ENCODE peak calls at places on chromosomes 2 and 18, in five cellular contexts. One of them, this sample, is unnamed.

GRCh38 chr2:189574793-189575475 is 5.7 kb downstream of the SLC40A1 start:
- DNase-seq in MV-4-11: no peak
- DNase-seq in foreskin fibroblast: no peak
- DNase-seq in amniotic epithelial cell: no peak
- DNase-seq in fibroblast of the conjunctiva: no peak
- DNase-seq in this sample: no peak

GRCh38 chr18:30439174-30439573 is 603.4 kb downstream of the DSC3 start:
- DNase-seq in fibroblast of the conjunctiva: no peak
- DNase-seq in foreskin fibroblast: no peak
- DNase-seq in MV-4-11: no peak
- DNase-seq in amniotic epithelial cell: no peak
- DNase-seq in this sample: no peak

GRCh38 chr2:182597570-182597969 is 118.5 kb upstream of the DNAJC10 start:
- DNase-seq in amniotic epithelial cell: peak; percentile 56
- DNase-seq in MV-4-11: no peak
- DNase-seq in foreskin fibroblast: no peak
- DNase-seq in fibroblast of the conjunctiva: no peak
- DNase-seq in this sample: no peak

GRCh38 chr2:178530625-178531142 is 50.4 kb downstream of the PLEKHA3 start:
- DNase-seq in MV-4-11: peak; percentile 96
- DNase-seq in fibroblast of the conjunctiva: no peak
- DNase-seq in foreskin fibroblast: no peak
- DNase-seq in amniotic epithelial cell: peak; percentile 44
- DNase-seq in this sample: no peak

GRCh38 chr18:6414118-6414722 is 491 bp downstream of the L3MBTL4 start:
- DNase-seq in fibroblast of the conjunctiva: no peak
- DNase-seq in amniotic epithelial cell: no peak
- DNase-seq in MV-4-11: no peak
- DNase-seq in foreskin fibroblast: no peak
- DNase-seq in this sample: no peak

GRCh38 chr2:159030674-159031380 is 62.4 kb downstream of the TANC1 start:
- DNase-seq in fibroblast of the conjunctiva: peak; percentile 62
- DNase-seq in foreskin fibroblast: peak; percentile 83
- DNase-seq in amniotic epithelial cell: peak; percentile 95
- DNase-seq in MV-4-11: no peak
- DNase-seq in this sample: peak; percentile 35

GRCh38 chr2:31318360-31319336 is 84.7 kb downstream of the EHD3 start:
- DNase-seq in amniotic epithelial cell: peak; percentile 91
- DNase-seq in foreskin fibroblast: peak; percentile 90
- DNase-seq in fibroblast of the conjunctiva: peak; percentile 75
- DNase-seq in MV-4-11: peak; percentile 96
- DNase-seq in this sample: peak; percentile 79

GRCh38 chr2:85445316-85446295 is 27.1 kb downstream of the SH2D6 start:
- DNase-seq in amniotic epithelial cell: peak; percentile 84
- DNase-seq in fibroblast of the conjunctiva: peak; percentile 70
- DNase-seq in MV-4-11: no peak
- DNase-seq in foreskin fibroblast: peak; percentile 49
- DNase-seq in this sample: no peak

GRCh38 chr18:55559735-55560134 is 28.3 kb downstream of the TCF4 start:
- DNase-seq in fibroblast of the conjunctiva: no peak
- DNase-seq in foreskin fibroblast: no peak
- DNase-seq in MV-4-11: no peak
- DNase-seq in amniotic epithelial cell: no peak
- DNase-seq in this sample: no peak

GRCh38 chr2:54962511-54962910 is 87.7 kb downstream of the RTN4 start:
- DNase-seq in MV-4-11: no peak
- DNase-seq in foreskin fibroblast: no peak
- DNase-seq in amniotic epithelial cell: no peak
- DNase-seq in fibroblast of the conjunctiva: no peak
- DNase-seq in this sample: no peak

GRCh38 chr2:27203741-27204140 is 8.1 kb upstream of the ATRAID start:
- DNase-seq in amniotic epithelial cell: no peak
- DNase-seq in fibroblast of the conjunctiva: no peak
- DNase-seq in foreskin fibroblast: no peak
- DNase-seq in MV-4-11: no peak
- DNase-seq in this sample: no peak

This sample was measured in smooth muscle cell of the brain vasculature.